ENCODE peak calls at places on chromosomes 16 and 17, in six cellular contexts. One of them, this sample, is unnamed.

GRCh38 chr16:31184888-31185287 is 4.9 kb downstream of the FUS start:
- DNase-seq in CD4-positive, CD25-positive, alpha-beta regulatory T cell: no peak
- DNase-seq in esophagus squamous epithelium: no peak
- DNase-seq in OCI-LY7: no peak
- DNase-seq in stomach: no peak
- DNase-seq in aorta: no peak
- DNase-seq in this sample: no peak

GRCh38 chr17:66677201-66677981 is 157.5 kb upstream of the CACNG5 start:
- DNase-seq in CD4-positive, CD25-positive, alpha-beta regulatory T cell: no peak
- DNase-seq in OCI-LY7: no peak
- DNase-seq in aorta: no peak
- DNase-seq in esophagus squamous epithelium: no peak
- DNase-seq in stomach: no peak
- DNase-seq in this sample: no peak

GRCh38 chr17:69733171-69734014 is 318.9 kb downstream of the MAP2K6 start:
- DNase-seq in OCI-LY7: peak
- DNase-seq in CD4-positive, CD25-positive, alpha-beta regulatory T cell: no peak
- DNase-seq in aorta: peak
- DNase-seq in esophagus squamous epithelium: no peak
- DNase-seq in stomach: no peak
- DNase-seq in this sample: no peak

GRCh38 chr17:31595076-31595475 is 203.6 kb downstream of the RAB11FIP4 start:
- DNase-seq in esophagus squamous epithelium: no peak
- DNase-seq in CD4-positive, CD25-positive, alpha-beta regulatory T cell: no peak
- DNase-seq in aorta: no peak
- DNase-seq in OCI-LY7: no peak
- DNase-seq in stomach: no peak
- DNase-seq in this sample: no peak

GRCh38 chr16:20611350-20611902 is 35.3 kb upstream of the ACSM2B start:
- DNase-seq in aorta: peak
- DNase-seq in OCI-LY7: no peak
- DNase-seq in esophagus squamous epithelium: no peak
- DNase-seq in stomach: peak
- DNase-seq in CD4-positive, CD25-positive, alpha-beta regulatory T cell: no peak
- DNase-seq in this sample: no peak

GRCh38 chr17:81488276-81488860 is 24.2 kb downstream of the ACTG1 start:
- DNase-seq in esophagus squamous epithelium: no peak
- DNase-seq in CD4-positive, CD25-positive, alpha-beta regulatory T cell: peak
- DNase-seq in stomach: no peak
- DNase-seq in OCI-LY7: peak
- DNase-seq in aorta: no peak
- DNase-seq in this sample: no peak

GRCh38 chr17:34368455-34369195 is 5.6 kb upstream of the CCL1 start:
- DNase-seq in stomach: no peak
- DNase-seq in esophagus squamous epithelium: no peak
- DNase-seq in OCI-LY7: no peak
- DNase-seq in aorta: no peak
- DNase-seq in CD4-positive, CD25-positive, alpha-beta regulatory T cell: no peak
- DNase-seq in this sample: no peak

GRCh38 chr16:27779719-27780161 is 229.8 kb downstream of the KATNIP start:
- DNase-seq in esophagus squamous epithelium: no peak
- DNase-seq in aorta: no peak
- DNase-seq in CD4-positive, CD25-positive, alpha-beta regulatory T cell: no peak
- DNase-seq in OCI-LY7: peak
- DNase-seq in stomach: peak
- DNase-seq in this sample: no peak

GRCh38 chr17:55549140-55549539 is 37.9 kb upstream of the SMIM36 start:
- DNase-seq in esophagus squamous epithelium: no peak
- DNase-seq in stomach: no peak
- DNase-seq in CD4-positive, CD25-positive, alpha-beta regulatory T cell: no peak
- DNase-seq in OCI-LY7: peak
- DNase-seq in aorta: no peak
- DNase-seq in this sample: no peak

GRCh38 chr16:64590516-64590915 is 531.3 kb downstream of the CDH11 start:
- DNase-seq in esophagus squamous epithelium: no peak
- DNase-seq in OCI-LY7: no peak
- DNase-seq in CD4-positive, CD25-positive, alpha-beta regulatory T cell: no peak
- DNase-seq in aorta: no peak
- DNase-seq in stomach: no peak
- DNase-seq in this sample: no peak

GRCh38 chr17:19249681-19250080 is 12.5 kb downstream of the EPN2 start:
- DNase-seq in esophagus squamous epithelium: no peak
- DNase-seq in CD4-positive, CD25-positive, alpha-beta regulatory T cell: no peak
- DNase-seq in stomach: no peak
- DNase-seq in aorta: peak
- DNase-seq in OCI-LY7: no peak
- DNase-seq in this sample: no peak

GRCh38 chr17:507441-507840 is 154.8 kb upstream of the RPH3AL start:
- DNase-seq in CD4-positive, CD25-positive, alpha-beta regulatory T cell: no peak
- DNase-seq in aorta: no peak
- DNase-seq in OCI-LY7: no peak
- DNase-seq in stomach: no peak
- DNase-seq in esophagus squamous epithelium: no peak
- DNase-seq in this sample: no peak

GRCh38 chr17:81712468-81713003 is 452 bp downstream of the SLC25A10 start:
- DNase-seq in stomach: peak
- DNase-seq in CD4-positive, CD25-positive, alpha-beta regulatory T cell: no peak
- DNase-seq in esophagus squamous epithelium: no peak
- DNase-seq in aorta: no peak
- DNase-seq in OCI-LY7: peak
- DNase-seq in this sample: no peak

GRCh38 chr17:71828182-71828596 is 292.6 kb upstream of the SOX9 start:
- DNase-seq in CD4-positive, CD25-positive, alpha-beta regulatory T cell: no peak
- DNase-seq in stomach: no peak
- DNase-seq in esophagus squamous epithelium: no peak
- DNase-seq in aorta: no peak
- DNase-seq in OCI-LY7: no peak
- DNase-seq in this sample: no peak

GRCh38 chr17:21374455-21375161 is 1.5 kb upstream of the KCNJ12 start:
- DNase-seq in esophagus squamous epithelium: no peak
- DNase-seq in aorta: no peak
- DNase-seq in OCI-LY7: peak
- DNase-seq in CD4-positive, CD25-positive, alpha-beta regulatory T cell: no peak
- DNase-seq in stomach: no peak
- DNase-seq in this sample: no peak

GRCh38 chr17:41690497-41690896 is 1.8 kb downstream of the EIF1 start:
- DNase-seq in aorta: no peak
- DNase-seq in CD4-positive, CD25-positive, alpha-beta regulatory T cell: no peak
- DNase-seq in stomach: no peak
- DNase-seq in esophagus squamous epithelium: no peak
- DNase-seq in OCI-LY7: no peak
- DNase-seq in this sample: no peak

GRCh38 chr17:79792984-79793923 is 3.6 kb downstream of the CBX8 start:
- DNase-seq in OCI-LY7: no peak
- DNase-seq in CD4-positive, CD25-positive, alpha-beta regulatory T cell: no peak
- DNase-seq in aorta: no peak
- DNase-seq in esophagus squamous epithelium: no peak
- DNase-seq in stomach: no peak
- DNase-seq in this sample: no peak

GRCh38 chr16:50839356-50839755 is 97.5 kb downstream of the CYLD start:
- DNase-seq in OCI-LY7: no peak
- DNase-seq in esophagus squamous epithelium: no peak
- DNase-seq in aorta: no peak
- DNase-seq in CD4-positive, CD25-positive, alpha-beta regulatory T cell: no peak
- DNase-seq in stomach: no peak
- DNase-seq in this sample: no peak

GRCh38 chr17:48246623-48247022 is 139.1 kb downstream of the SNX11 start:
- DNase-seq in aorta: no peak
- DNase-seq in OCI-LY7: no peak
- DNase-seq in stomach: no peak
- DNase-seq in CD4-positive, CD25-positive, alpha-beta regulatory T cell: no peak
- DNase-seq in esophagus squamous epithelium: no peak
- DNase-seq in this sample: no peak

GRCh38 chr16:77231047-77231446 is 31.8 kb downstream of the SYCE1L start:
- DNase-seq in esophagus squamous epithelium: no peak
- DNase-seq in CD4-positive, CD25-positive, alpha-beta regulatory T cell: no peak
- DNase-seq in OCI-LY7: no peak
- DNase-seq in aorta: no peak
- DNase-seq in stomach: no peak
- DNase-seq in this sample: no peak

GRCh38 chr17:57892820-57893595 is 43.2 kb upstream of the MRPS23 start:
- DNase-seq in OCI-LY7: no peak
- DNase-seq in stomach: peak
- DNase-seq in esophagus squamous epithelium: peak
- DNase-seq in aorta: peak
- DNase-seq in CD4-positive, CD25-positive, alpha-beta regulatory T cell: peak
- DNase-seq in this sample: no peak

GRCh38 chr16:29989111-29989858 is 6.1 kb downstream of the HIRIP3 start:
- DNase-seq in CD4-positive, CD25-positive, alpha-beta regulatory T cell: no peak
- DNase-seq in esophagus squamous epithelium: no peak
- DNase-seq in OCI-LY7: no peak
- DNase-seq in stomach: no peak
- DNase-seq in aorta: peak
- DNase-seq in this sample: no peak

GRCh38 chr17:71900830-71901229 is 220.0 kb upstream of the SOX9 start:
- DNase-seq in aorta: no peak
- DNase-seq in OCI-LY7: no peak
- DNase-seq in CD4-positive, CD25-positive, alpha-beta regulatory T cell: no peak
- DNase-seq in esophagus squamous epithelium: no peak
- DNase-seq in stomach: no peak
- DNase-seq in this sample: no peak

GRCh38 chr16:17407321-17407720 is 63.4 kb downstream of the XYLT1 start:
- DNase-seq in CD4-positive, CD25-positive, alpha-beta regulatory T cell: no peak
- DNase-seq in stomach: no peak
- DNase-seq in aorta: no peak
- DNase-seq in esophagus squamous epithelium: no peak
- DNase-seq in OCI-LY7: no peak
- DNase-seq in this sample: no peak

GRCh38 chr16:55498101-55498500 is 10.8 kb upstream of the LPCAT2 start:
- DNase-seq in stomach: no peak
- DNase-seq in CD4-positive, CD25-positive, alpha-beta regulatory T cell: no peak
- DNase-seq in esophagus squamous epithelium: no peak
- DNase-seq in OCI-LY7: no peak
- DNase-seq in aorta: no peak
- DNase-seq in this sample: no peak

GRCh38 chr16:66020642-66021041 is 345.8 kb upstream of the CDH5 start:
- DNase-seq in esophagus squamous epithelium: no peak
- DNase-seq in aorta: no peak
- DNase-seq in CD4-positive, CD25-positive, alpha-beta regulatory T cell: no peak
- DNase-seq in OCI-LY7: no peak
- DNase-seq in stomach: no peak
- DNase-seq in this sample: no peak

DNA sequence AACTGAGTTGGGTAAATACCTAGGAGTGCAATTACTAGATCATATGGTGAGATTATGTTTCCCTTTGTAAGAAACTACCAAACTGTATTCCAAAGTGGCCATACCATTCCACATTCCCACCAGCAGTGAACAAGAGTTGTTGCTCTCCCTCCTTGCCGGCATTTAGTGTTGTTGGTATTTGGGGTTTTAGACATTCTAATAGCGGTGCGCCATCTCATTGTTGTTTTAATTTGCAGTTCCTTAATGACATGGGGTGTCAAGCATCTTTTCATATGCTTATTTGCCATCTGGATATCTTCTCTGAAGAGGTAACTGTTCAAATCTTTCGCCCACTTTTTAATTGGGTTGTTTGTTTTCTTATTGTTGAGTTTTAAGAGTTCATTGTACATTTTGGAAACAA is 164.2 kb upstream of the LHX1 start:
- DNase-seq in stomach: no peak
- DNase-seq in CD4-positive, CD25-positive, alpha-beta regulatory T cell: no peak
- DNase-seq in aorta: no peak
- DNase-seq in esophagus squamous epithelium: no peak
- DNase-seq in OCI-LY7: no peak
- DNase-seq in this sample: no peak
- H3K27ac ChIP-seq in stomach: no peak
- H3K27ac ChIP-seq in CD4-positive, CD25-positive, alpha-beta regulatory T cell: no peak
- H3K27ac ChIP-seq in aorta: no peak
- H3K27ac ChIP-seq in esophagus squamous epithelium: no peak
- H3K27ac ChIP-seq in OCI-LY7: no peak
- H3K27ac ChIP-seq in this sample: no peak

DNA sequence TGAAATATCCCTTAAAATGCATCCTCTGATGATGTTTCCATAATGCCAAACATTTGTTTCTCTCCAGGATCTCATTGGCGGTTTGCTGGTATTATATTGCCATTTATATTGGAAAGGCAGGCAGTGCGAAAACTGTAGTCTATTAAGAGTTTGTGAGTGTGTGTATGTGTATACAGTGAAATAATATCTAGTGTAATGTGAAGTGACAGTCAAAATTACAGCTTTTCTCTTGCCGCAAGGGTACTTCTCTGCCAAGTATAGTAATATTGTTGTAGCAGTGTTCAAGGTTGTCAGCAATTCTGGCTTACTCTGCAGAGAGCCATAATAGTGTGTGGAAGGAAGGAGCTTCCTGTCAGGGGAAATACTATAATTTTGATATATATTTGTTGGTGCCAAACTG is 178.6 kb downstream of the WWOX start:
- DNase-seq in OCI-LY7: no peak
- DNase-seq in aorta: no peak
- DNase-seq in stomach: no peak
- DNase-seq in esophagus squamous epithelium: no peak
- DNase-seq in CD4-positive, CD25-positive, alpha-beta regulatory T cell: no peak
- DNase-seq in this sample: no peak
- H3K4me3 ChIP-seq in OCI-LY7: no peak
- H3K4me3 ChIP-seq in aorta: no peak
- H3K4me3 ChIP-seq in stomach: no peak
- H3K4me3 ChIP-seq in esophagus squamous epithelium: no peak
- H3K4me3 ChIP-seq in CD4-positive, CD25-positive, alpha-beta regulatory T cell: no peak
- H3K4me3 ChIP-seq in this sample: no peak

DNA sequence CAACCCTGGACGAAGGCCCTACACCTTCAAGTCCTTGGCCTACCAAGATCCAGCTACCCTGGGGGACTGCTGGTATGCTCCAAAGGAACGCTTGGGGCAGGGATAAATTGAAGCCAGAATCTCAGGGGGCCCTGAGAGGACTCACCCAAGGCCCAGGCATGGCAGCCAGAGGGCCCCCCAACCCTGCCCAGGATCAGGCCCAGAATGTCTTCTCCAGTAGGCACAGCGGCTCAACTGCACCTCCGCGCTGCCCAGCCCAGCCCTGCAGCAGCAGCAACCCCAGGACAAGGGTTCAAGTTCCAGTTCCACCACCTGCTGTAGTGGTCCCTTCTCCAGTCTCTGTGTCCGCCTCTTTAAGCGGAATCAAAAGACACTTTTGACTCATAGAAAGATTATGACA is 2.2 kb downstream of the TFAP4 start:
- DNase-seq in CD4-positive, CD25-positive, alpha-beta regulatory T cell: no peak
- DNase-seq in aorta: no peak
- DNase-seq in OCI-LY7: no peak
- DNase-seq in esophagus squamous epithelium: no peak
- DNase-seq in stomach: no peak
- DNase-seq in this sample: no peak
- H3K27ac ChIP-seq in CD4-positive, CD25-positive, alpha-beta regulatory T cell: no peak
- H3K27ac ChIP-seq in aorta: no peak
- H3K27ac ChIP-seq in OCI-LY7: peak
- H3K27ac ChIP-seq in esophagus squamous epithelium: no peak
- H3K27ac ChIP-seq in stomach: peak
- H3K27ac ChIP-seq in this sample: peak

DNA sequence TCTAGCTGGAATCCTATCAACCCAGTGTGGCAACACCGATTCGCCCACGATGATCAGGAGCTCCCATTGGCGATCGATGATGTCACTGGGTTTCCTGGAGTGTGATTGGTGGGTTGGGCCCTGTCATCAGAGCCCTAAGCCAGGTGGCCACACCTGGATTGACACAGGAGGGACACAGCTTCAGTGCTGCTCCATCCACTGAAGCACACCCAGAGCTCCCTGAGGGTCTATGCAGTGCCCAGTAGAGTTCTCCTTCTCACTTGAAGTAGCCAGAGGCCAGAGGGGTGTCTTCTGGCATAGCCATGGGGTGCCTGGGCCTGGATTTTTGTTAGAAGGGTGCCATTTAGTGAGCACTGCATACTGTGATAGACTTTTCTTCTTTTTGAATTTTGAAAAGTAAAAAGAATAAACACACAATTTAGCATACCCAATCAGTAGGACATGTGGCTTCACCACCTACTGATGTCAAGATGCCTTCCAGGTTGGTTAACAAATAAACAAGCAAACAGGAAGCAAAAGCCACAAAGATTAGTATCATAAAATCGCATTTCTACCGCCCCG is 77.6 kb downstream of the CMIP start:
- DNase-seq in OCI-LY7: no peak
- DNase-seq in esophagus squamous epithelium: no peak
- DNase-seq in aorta: peak
- DNase-seq in stomach: no peak
- DNase-seq in CD4-positive, CD25-positive, alpha-beta regulatory T cell: peak
- DNase-seq in this sample: no peak
- H3K4me3 ChIP-seq in OCI-LY7: no peak
- H3K4me3 ChIP-seq in esophagus squamous epithelium: no peak
- H3K4me3 ChIP-seq in aorta: no peak
- H3K4me3 ChIP-seq in stomach: no peak
- H3K4me3 ChIP-seq in CD4-positive, CD25-positive, alpha-beta regulatory T cell: no peak
- H3K4me3 ChIP-seq in this sample: no peak